ENCODE peak calls at places on chromosomes 2 and 18, in seven cellular contexts. One of them, this sample, is unnamed.

GRCh38 chr18:62420513-62421209 is 95.6 kb downstream of the TNFRSF11A start:
- DNase-seq in SK-N-SH: no peak
- DNase-seq in HCT116: no peak
- DNase-seq in K562: peak; percentile 81
- DNase-seq in HepG2: peak; percentile 85
- DNase-seq in GM12878: peak; percentile 62
- DNase-seq in H1: no peak
- DNase-seq in this sample: peak; percentile 61

GRCh38 chr2:14827226-14828023 is 194.9 kb downstream of the LRATD1 start:
- DNase-seq in SK-N-SH: no peak
- DNase-seq in HCT116: no peak
- DNase-seq in K562: no peak
- DNase-seq in HepG2: no peak
- DNase-seq in GM12878: no peak
- DNase-seq in H1: no peak
- DNase-seq in this sample: no peak

GRCh38 chr2:1900736-1901135 is 156.4 kb upstream of the PXDN start:
- DNase-seq in SK-N-SH: peak; percentile 64
- DNase-seq in HCT116: no peak
- DNase-seq in K562: no peak
- DNase-seq in HepG2: no peak
- DNase-seq in GM12878: no peak
- DNase-seq in H1: peak; percentile 72
- DNase-seq in this sample: no peak

GRCh38 chr18:59719533-59720325 is 22.5 kb upstream of the CCBE1 start:
- DNase-seq in SK-N-SH: no peak
- DNase-seq in HCT116: no peak
- DNase-seq in K562: no peak
- DNase-seq in HepG2: no peak
- DNase-seq in GM12878: no peak
- DNase-seq in H1: no peak
- DNase-seq in this sample: no peak

GRCh38 chr2:175742367-175742766 is 259.7 kb downstream of the LNPK start:
- DNase-seq in SK-N-SH: no peak
- DNase-seq in HCT116: no peak
- DNase-seq in K562: no peak
- DNase-seq in HepG2: no peak
- DNase-seq in GM12878: no peak
- DNase-seq in H1: no peak
- DNase-seq in this sample: no peak

GRCh38 chr18:46343940-46344372 is 239.8 kb downstream of the HAUS1 start:
- DNase-seq in SK-N-SH: no peak
- DNase-seq in HCT116: no peak
- DNase-seq in K562: peak; percentile 10
- DNase-seq in HepG2: no peak
- DNase-seq in GM12878: peak; percentile 40
- DNase-seq in H1: peak; percentile 61
- DNase-seq in this sample: peak; percentile 2

GRCh38 chr2:69192176-69192945 is 179.4 kb downstream of the ANTXR1 start:
- DNase-seq in SK-N-SH: no peak
- DNase-seq in HCT116: no peak
- DNase-seq in K562: no peak
- DNase-seq in HepG2: no peak
- DNase-seq in GM12878: no peak
- DNase-seq in H1: no peak
- DNase-seq in this sample: no peak

GRCh38 chr18:58863539-58864145 is 1.0 kb upstream of the ZNF532 start:
- DNase-seq in SK-N-SH: peak; percentile 82
- DNase-seq in HCT116: no peak
- DNase-seq in K562: no peak
- DNase-seq in HepG2: no peak
- DNase-seq in GM12878: no peak
- DNase-seq in H1: no peak
- DNase-seq in this sample: peak; percentile 64

GRCh38 chr18:12361770-12362378 is 15.2 kb downstream of the AFG3L2 start:
- DNase-seq in SK-N-SH: peak; percentile 71
- DNase-seq in HCT116: no peak
- DNase-seq in K562: peak; percentile 40
- DNase-seq in HepG2: no peak
- DNase-seq in GM12878: no peak
- DNase-seq in H1: no peak
- DNase-seq in this sample: no peak

GRCh38 chr2:221606369-221606768 is 34.3 kb upstream of the EPHA4 start:
- DNase-seq in SK-N-SH: no peak
- DNase-seq in HCT116: no peak
- DNase-seq in K562: no peak
- DNase-seq in HepG2: no peak
- DNase-seq in GM12878: no peak
- DNase-seq in H1: no peak
- DNase-seq in this sample: no peak

GRCh38 chr2:160652236-160652635 is 158.6 kb upstream of the RBMS1 start:
- DNase-seq in SK-N-SH: no peak
- DNase-seq in HCT116: no peak
- DNase-seq in K562: no peak
- DNase-seq in HepG2: no peak
- DNase-seq in GM12878: no peak
- DNase-seq in H1: no peak
- DNase-seq in this sample: no peak

GRCh38 chr2:95006661-95007060 is 18.8 kb upstream of the MAL start:
- DNase-seq in SK-N-SH: no peak
- DNase-seq in HCT116: no peak
- DNase-seq in K562: no peak
- DNase-seq in HepG2: no peak
- DNase-seq in GM12878: no peak
- DNase-seq in H1: no peak
- DNase-seq in this sample: no peak

GRCh38 chr18:48325115-48325670 is 84.0 kb downstream of the ZBTB7C start:
- DNase-seq in SK-N-SH: peak; percentile 44
- DNase-seq in HCT116: no peak
- DNase-seq in K562: no peak
- DNase-seq in HepG2: no peak
- DNase-seq in GM12878: no peak
- DNase-seq in H1: no peak
- DNase-seq in this sample: no peak

GRCh38 chr2:209472871-209473270 is 49.0 kb downstream of the MAP2 start:
- DNase-seq in SK-N-SH: no peak
- DNase-seq in HCT116: no peak
- DNase-seq in K562: no peak
- DNase-seq in HepG2: no peak
- DNase-seq in GM12878: no peak
- DNase-seq in H1: no peak
- DNase-seq in this sample: no peak

GRCh38 chr2:44267269-44268258 is 7.7 kb upstream of the SLC3A1 start:
- DNase-seq in SK-N-SH: no peak
- DNase-seq in HCT116: no peak
- DNase-seq in K562: no peak
- DNase-seq in HepG2: no peak
- DNase-seq in GM12878: no peak
- DNase-seq in H1: no peak
- DNase-seq in this sample: no peak

GRCh38 chr2:46336560-46336959 is 39.4 kb downstream of the EPAS1 start:
- DNase-seq in SK-N-SH: no peak
- DNase-seq in HCT116: no peak
- DNase-seq in K562: no peak
- DNase-seq in HepG2: no peak
- DNase-seq in GM12878: no peak
- DNase-seq in H1: no peak
- DNase-seq in this sample: no peak

GRCh38 chr2:46439582-46439981 is 39.8 kb upstream of the TMEM247 start:
- DNase-seq in SK-N-SH: no peak
- DNase-seq in HCT116: no peak
- DNase-seq in K562: peak; percentile 50
- DNase-seq in HepG2: peak; percentile 60
- DNase-seq in GM12878: no peak
- DNase-seq in H1: no peak
- DNase-seq in this sample: no peak

GRCh38 chr18:21270453-21270852 is 28.4 kb downstream of the GREB1L start:
- DNase-seq in SK-N-SH: no peak
- DNase-seq in HCT116: no peak
- DNase-seq in K562: no peak
- DNase-seq in HepG2: no peak
- DNase-seq in GM12878: no peak
- DNase-seq in H1: no peak
- DNase-seq in this sample: no peak

GRCh38 chr2:85681776-85682175 is 12.4 kb upstream of the GNLY start:
- DNase-seq in SK-N-SH: no peak
- DNase-seq in HCT116: no peak
- DNase-seq in K562: no peak
- DNase-seq in HepG2: no peak
- DNase-seq in GM12878: no peak
- DNase-seq in H1: no peak
- DNase-seq in this sample: no peak

GRCh38 chr18:9516437-9517064 is 41.2 kb downstream of the RALBP1 start:
- DNase-seq in SK-N-SH: peak; percentile 63
- DNase-seq in HCT116: peak; percentile 8
- DNase-seq in K562: peak; percentile 47
- DNase-seq in HepG2: peak; percentile 14
- DNase-seq in GM12878: peak; percentile 17
- DNase-seq in H1: no peak
- DNase-seq in this sample: no peak

DNA sequence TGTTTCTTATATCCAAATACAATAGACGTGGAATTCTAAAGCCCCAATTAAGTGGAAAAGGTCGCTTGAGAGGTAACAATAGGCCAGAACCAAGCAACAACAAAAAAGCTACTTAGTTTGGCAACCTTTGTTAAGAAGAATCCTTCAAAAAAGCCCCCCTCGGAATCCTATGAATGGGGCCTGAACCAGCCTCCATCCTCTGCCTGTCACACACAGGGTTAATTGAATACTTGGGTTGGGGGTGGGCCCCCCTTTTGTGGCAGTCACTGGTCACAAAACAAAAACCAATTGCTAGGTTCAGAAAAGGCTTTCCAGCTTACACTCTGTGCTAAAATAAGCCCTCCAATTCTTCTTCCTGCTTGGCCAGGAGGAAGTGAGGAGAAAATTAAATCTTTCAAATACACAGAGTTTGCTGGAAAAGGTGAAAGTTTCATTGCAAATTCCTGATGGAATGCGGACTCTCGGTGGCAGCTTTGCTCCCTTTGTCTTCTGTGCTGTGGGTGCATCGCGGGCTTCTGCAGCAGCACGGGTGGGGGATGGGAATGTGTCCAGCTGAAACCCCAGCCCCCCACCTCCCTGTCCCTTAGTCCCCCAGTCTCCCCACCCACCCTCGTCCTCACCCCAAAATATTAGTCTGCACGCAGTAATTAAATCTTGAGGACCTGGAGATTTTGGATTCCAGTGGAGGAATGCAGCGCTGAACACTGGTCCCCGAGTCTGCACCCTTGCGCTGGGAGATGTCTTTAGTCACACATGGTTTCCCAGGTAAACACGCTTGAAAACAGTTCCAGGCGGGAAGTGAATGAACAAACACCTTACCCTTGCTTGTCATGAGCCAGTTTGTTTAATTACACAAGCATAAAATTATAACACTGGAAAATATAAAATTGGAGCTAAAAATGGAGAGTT is 254.3 kb downstream of the SOX11 start:
- DNase-seq in SK-N-SH: no peak
- DNase-seq in HCT116: no peak
- DNase-seq in K562: no peak
- DNase-seq in HepG2: no peak
- DNase-seq in GM12878: no peak
- DNase-seq in H1: no peak
- DNase-seq in this sample: no peak
- TF ChIP-seq JUND in SK-N-SH: no peak
- TF ChIP-seq JUND in HCT116: no peak
- TF ChIP-seq JUND in K562: no peak
- TF ChIP-seq JUND in HepG2: no peak
- TF ChIP-seq JUND in GM12878: no peak
- TF ChIP-seq JUND in H1: no peak
- TF ChIP-seq JUND in this sample: no peak

GRCh38 chr2:113877651-113878594 is 12.0 kb upstream of the ACTR3 start:
- DNase-seq in SK-N-SH: peak; percentile 19
- DNase-seq in HCT116: peak; percentile 85
- DNase-seq in K562: peak; percentile 30
- DNase-seq in HepG2: peak; percentile 76
- DNase-seq in GM12878: no peak
- DNase-seq in H1: no peak
- DNase-seq in this sample: no peak
- TF ChIP-seq JUND in SK-N-SH: no peak
- TF ChIP-seq JUND in HCT116: peak; percentile 81
- TF ChIP-seq JUND in K562: peak; percentile 41
- TF ChIP-seq JUND in HepG2: no peak
- TF ChIP-seq JUND in GM12878: no peak
- TF ChIP-seq JUND in H1: no peak
- TF ChIP-seq JUND in this sample: no peak

DNA sequence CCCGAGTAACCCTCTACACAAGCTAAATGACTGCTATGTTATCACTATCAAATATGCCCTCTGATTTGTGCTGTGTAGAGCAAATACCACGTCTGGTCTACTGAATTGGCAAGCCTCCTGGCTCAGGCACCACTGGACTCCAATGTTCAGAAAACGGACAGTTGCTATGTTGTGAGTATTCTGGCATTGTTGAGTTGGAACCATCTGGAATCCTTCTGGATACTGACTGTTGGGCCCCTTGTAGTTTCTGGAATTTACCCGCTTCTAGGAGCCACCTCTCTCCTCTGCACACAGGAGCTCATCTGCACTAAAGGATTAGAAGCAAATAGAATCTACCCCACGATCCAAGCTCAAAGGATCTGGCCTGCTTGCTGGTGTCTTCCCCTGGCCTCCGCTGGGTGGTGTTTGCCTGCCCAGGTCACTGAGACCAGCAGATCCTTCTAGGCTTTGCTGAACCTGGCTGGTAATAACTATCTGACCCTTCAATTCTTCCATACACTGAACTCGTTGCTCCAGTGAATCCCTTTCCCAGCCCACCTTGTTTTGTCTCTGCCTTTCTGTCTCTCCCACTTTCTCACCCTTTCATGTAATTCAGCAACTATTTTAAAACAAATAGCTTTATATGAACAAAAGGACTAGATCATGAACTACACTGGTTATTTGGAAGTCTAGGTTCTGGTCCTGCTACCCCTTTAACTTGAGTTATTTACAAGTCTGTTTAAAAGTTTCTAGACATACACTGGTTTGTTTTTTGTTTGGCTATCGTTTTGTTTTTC is 2.1 kb upstream of the HAAO start:
- DNase-seq in SK-N-SH: peak; percentile 32
- DNase-seq in HCT116: no peak
- DNase-seq in K562: peak; percentile 59
- DNase-seq in HepG2: peak; percentile 86
- DNase-seq in GM12878: no peak
- DNase-seq in H1: no peak
- DNase-seq in this sample: peak; percentile 70
- TF ChIP-seq JUND in SK-N-SH: no peak
- TF ChIP-seq JUND in HCT116: no peak
- TF ChIP-seq JUND in K562: no peak
- TF ChIP-seq JUND in HepG2: no peak
- TF ChIP-seq JUND in GM12878: no peak
- TF ChIP-seq JUND in H1: no peak
- TF ChIP-seq JUND in this sample: no peak

DNA sequence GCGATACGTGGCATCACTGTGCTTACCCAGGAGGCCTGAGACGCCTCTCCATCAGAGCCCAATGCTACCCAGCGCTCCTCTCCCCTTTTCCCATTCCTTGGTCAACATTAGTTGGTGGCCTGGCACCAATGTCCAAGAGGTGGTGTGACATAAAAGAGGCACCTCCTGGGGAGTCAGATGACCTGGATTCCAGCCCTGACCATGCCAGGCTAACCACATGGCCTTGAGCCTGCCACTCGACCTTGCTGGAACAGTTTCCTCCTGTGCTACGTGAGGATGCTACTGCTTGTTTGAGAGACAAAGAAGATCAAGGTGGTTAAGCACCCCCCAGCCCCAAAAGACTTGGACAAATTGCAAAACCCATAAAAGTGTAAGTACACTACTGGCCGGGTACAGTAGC is 76.6 kb downstream of the INPP4A start:
- DNase-seq in SK-N-SH: no peak
- DNase-seq in HCT116: no peak
- DNase-seq in K562: no peak
- DNase-seq in HepG2: no peak
- DNase-seq in GM12878: no peak
- DNase-seq in H1: no peak
- DNase-seq in this sample: no peak
- TF ChIP-seq JUND in SK-N-SH: no peak
- TF ChIP-seq JUND in HCT116: no peak
- TF ChIP-seq JUND in K562: no peak
- TF ChIP-seq JUND in HepG2: no peak
- TF ChIP-seq JUND in GM12878: no peak
- TF ChIP-seq JUND in H1: no peak
- TF ChIP-seq JUND in this sample: no peak

This sample was measured in T47D.